ENCODE peak calls at places on chromosomes 7 and 10, in four cellular contexts. A is activated naive CD8-positive, alpha-beta T cell treated with anti-CD3 and anti-CD28 coated beads, Interleukin-2, amount 50 U/mL, for 24 hours; Q is T-helper 9 cell; V is mammary epithelial cell. M is an unnamed sample.
A peak's percentile ranks its signal among the peaks of the same experiment; 100 is the strongest.

GRCh38 chr10:241451-241850 is 106.2 kb downstream of the ZMYND11 start:
- DNase-seq in A (no peak), V (no peak), Q (no peak), M (no peak)

GRCh38 chr10:72235544-72236279 is 19.6 kb upstream of the ASCC1 start:
- DNase-seq in A (no peak), V (no peak), Q (no peak), M (no peak)

GRCh38 chr7:17532861-17533404 is 234.5 kb downstream of the AHR start:
- DNase-seq in Q (no peak), V (peak; percentile 96), A (no peak), M (no peak)

GRCh38 chr7:30366606-30367005 is 82.2 kb downstream of the ZNRF2 start:
- DNase-seq in V (no peak), A (no peak), Q (no peak), M (no peak)

GRCh38 chr10:23432639-23433038 is 6.2 kb upstream of the OTUD1 start:
- DNase-seq in V (peak; percentile 12), A (no peak), Q (no peak), M (no peak)

GRCh38 chr7:76048668-76048988 is 722 bp downstream of the MDH2 start:
- DNase-seq in V (no peak), Q (peak; percentile 6), A (peak; percentile 34), M (peak; percentile 32)

GRCh38 chr10:75395171-75395954 is 6.2 kb downstream of the ZNF503 start:
- DNase-seq in Q (no peak), V (peak; percentile 26), A (peak; percentile 59), M (no peak)

GRCh38 chr10:21721000-21721670 is 187.1 kb downstream of the MLLT10 start:
- DNase-seq in V (no peak), Q (no peak), A (no peak), M (no peak)

GRCh38 chr7:9200666-9201065 is 767.3 kb downstream of the NXPH1 start:
- DNase-seq in Q (no peak), A (no peak), V (no peak), M (no peak)

GRCh38 chr10:62183442-62183841 is 85.2 kb downstream of the RTKN2 start:
- DNase-seq in Q (no peak), V (peak; percentile 31), A (no peak), M (peak; percentile 33)

GRCh38 chr7:214410-215212 is 22.2 kb downstream of the FAM20C start:
- DNase-seq in A (no peak), V (peak; percentile 76), Q (no peak), M (no peak)

GRCh38 chr10:24209421-24209770 is 458 bp downstream of the KIAA1217 start:
- DNase-seq in V (peak; percentile 70), Q (no peak), A (peak; percentile 31), M (peak; percentile 11)

GRCh38 chr10:71486465-71487114 is 89.9 kb downstream of the CDH23 start:
- DNase-seq in A (peak; percentile 74), Q (peak; percentile 6), V (peak; percentile 19), M (peak; percentile 15)

M was measured in DND-41.